ENCODE peak calls at places on chromosome 9, in eight cellular contexts. One of them, this sample, is unnamed.

GRCh38 chr9:105026451-105026850 is 98.5 kb upstream of the ABCA1 start:
- DNase-seq in activated T-cell treated with anti-CD3 and anti-CD28 coated beads, Interleukin-2, amount 50 U/mL, for 72 hours: no peak
- DNase-seq in right lobe of liver: no peak
- DNase-seq in aorta: no peak
- DNase-seq in lung microvascular endothelial cell: no peak
- DNase-seq in transverse colon: no peak
- DNase-seq in activated CD4-positive, alpha-beta T cell treated with anti-CD3 and anti-CD28 coated beads, Interleukin-2, amount 50 U/mL, for 4 hours: no peak
- DNase-seq in tibial nerve: no peak
- DNase-seq in this sample: no peak

GRCh38 chr9:93261281-93261680 is 77.3 kb downstream of the WNK2 start:
- DNase-seq in activated T-cell treated with anti-CD3 and anti-CD28 coated beads, Interleukin-2, amount 50 U/mL, for 72 hours: no peak
- DNase-seq in right lobe of liver: no peak
- DNase-seq in aorta: peak
- DNase-seq in lung microvascular endothelial cell: no peak
- DNase-seq in transverse colon: no peak
- DNase-seq in activated CD4-positive, alpha-beta T cell treated with anti-CD3 and anti-CD28 coated beads, Interleukin-2, amount 50 U/mL, for 4 hours: no peak
- DNase-seq in tibial nerve: no peak
- DNase-seq in this sample: no peak

GRCh38 chr9:87267251-87267679 is 230.4 kb upstream of the DAPK1 start:
- DNase-seq in activated T-cell treated with anti-CD3 and anti-CD28 coated beads, Interleukin-2, amount 50 U/mL, for 72 hours: no peak
- DNase-seq in right lobe of liver: no peak
- DNase-seq in aorta: no peak
- DNase-seq in lung microvascular endothelial cell: no peak
- DNase-seq in transverse colon: no peak
- DNase-seq in activated CD4-positive, alpha-beta T cell treated with anti-CD3 and anti-CD28 coated beads, Interleukin-2, amount 50 U/mL, for 4 hours: no peak
- DNase-seq in tibial nerve: no peak
- DNase-seq in this sample: peak

GRCh38 chr9:109499061-109499630 is 1.0 kb upstream of the PTPN3 start:
- DNase-seq in activated T-cell treated with anti-CD3 and anti-CD28 coated beads, Interleukin-2, amount 50 U/mL, for 72 hours: no peak
- DNase-seq in right lobe of liver: no peak
- DNase-seq in aorta: no peak
- DNase-seq in lung microvascular endothelial cell: no peak
- DNase-seq in transverse colon: no peak
- DNase-seq in activated CD4-positive, alpha-beta T cell treated with anti-CD3 and anti-CD28 coated beads, Interleukin-2, amount 50 U/mL, for 4 hours: no peak
- DNase-seq in tibial nerve: no peak
- DNase-seq in this sample: no peak

GRCh38 chr9:79685576-79685975 is 113.8 kb downstream of the TLE4 start:
- DNase-seq in activated T-cell treated with anti-CD3 and anti-CD28 coated beads, Interleukin-2, amount 50 U/mL, for 72 hours: no peak
- DNase-seq in right lobe of liver: no peak
- DNase-seq in aorta: no peak
- DNase-seq in lung microvascular endothelial cell: no peak
- DNase-seq in transverse colon: no peak
- DNase-seq in activated CD4-positive, alpha-beta T cell treated with anti-CD3 and anti-CD28 coated beads, Interleukin-2, amount 50 U/mL, for 4 hours: no peak
- DNase-seq in tibial nerve: no peak
- DNase-seq in this sample: no peak

GRCh38 chr9:21357479-21358290 is 7.0 kb upstream of the IFNA6 start:
- DNase-seq in activated T-cell treated with anti-CD3 and anti-CD28 coated beads, Interleukin-2, amount 50 U/mL, for 72 hours: peak
- DNase-seq in right lobe of liver: no peak
- DNase-seq in aorta: no peak
- DNase-seq in lung microvascular endothelial cell: no peak
- DNase-seq in transverse colon: no peak
- DNase-seq in activated CD4-positive, alpha-beta T cell treated with anti-CD3 and anti-CD28 coated beads, Interleukin-2, amount 50 U/mL, for 4 hours: no peak
- DNase-seq in tibial nerve: no peak
- DNase-seq in this sample: no peak

GRCh38 chr9:36597412-36598178 is 24.9 kb downstream of the MELK start:
- DNase-seq in activated T-cell treated with anti-CD3 and anti-CD28 coated beads, Interleukin-2, amount 50 U/mL, for 72 hours: no peak
- DNase-seq in right lobe of liver: no peak
- DNase-seq in aorta: no peak
- DNase-seq in lung microvascular endothelial cell: peak
- DNase-seq in transverse colon: no peak
- DNase-seq in activated CD4-positive, alpha-beta T cell treated with anti-CD3 and anti-CD28 coated beads, Interleukin-2, amount 50 U/mL, for 4 hours: no peak
- DNase-seq in tibial nerve: no peak
- DNase-seq in this sample: no peak

GRCh38 chr9:123948290-123948689 is 18.4 kb upstream of the DENND1A start:
- DNase-seq in activated T-cell treated with anti-CD3 and anti-CD28 coated beads, Interleukin-2, amount 50 U/mL, for 72 hours: no peak
- DNase-seq in right lobe of liver: no peak
- DNase-seq in aorta: no peak
- DNase-seq in lung microvascular endothelial cell: no peak
- DNase-seq in transverse colon: no peak
- DNase-seq in activated CD4-positive, alpha-beta T cell treated with anti-CD3 and anti-CD28 coated beads, Interleukin-2, amount 50 U/mL, for 4 hours: no peak
- DNase-seq in tibial nerve: no peak
- DNase-seq in this sample: no peak

GRCh38 chr9:136970361-136970760 is 6.9 kb upstream of the PTGDS start:
- DNase-seq in activated T-cell treated with anti-CD3 and anti-CD28 coated beads, Interleukin-2, amount 50 U/mL, for 72 hours: no peak
- DNase-seq in right lobe of liver: no peak
- DNase-seq in aorta: no peak
- DNase-seq in lung microvascular endothelial cell: no peak
- DNase-seq in transverse colon: no peak
- DNase-seq in activated CD4-positive, alpha-beta T cell treated with anti-CD3 and anti-CD28 coated beads, Interleukin-2, amount 50 U/mL, for 4 hours: no peak
- DNase-seq in tibial nerve: no peak
- DNase-seq in this sample: no peak

GRCh38 chr9:19102181-19102630 is 498 bp downstream of the HAUS6 start:
- DNase-seq in activated T-cell treated with anti-CD3 and anti-CD28 coated beads, Interleukin-2, amount 50 U/mL, for 72 hours: no peak
- DNase-seq in right lobe of liver: peak
- DNase-seq in aorta: no peak
- DNase-seq in lung microvascular endothelial cell: peak
- DNase-seq in transverse colon: peak
- DNase-seq in activated CD4-positive, alpha-beta T cell treated with anti-CD3 and anti-CD28 coated beads, Interleukin-2, amount 50 U/mL, for 4 hours: peak
- DNase-seq in tibial nerve: no peak
- DNase-seq in this sample: peak

GRCh38 chr9:134186471-134187109 is 22.2 kb upstream of the RNU6ATAC start:
- DNase-seq in activated T-cell treated with anti-CD3 and anti-CD28 coated beads, Interleukin-2, amount 50 U/mL, for 72 hours: no peak
- DNase-seq in right lobe of liver: peak
- DNase-seq in aorta: peak
- DNase-seq in lung microvascular endothelial cell: no peak
- DNase-seq in transverse colon: peak
- DNase-seq in activated CD4-positive, alpha-beta T cell treated with anti-CD3 and anti-CD28 coated beads, Interleukin-2, amount 50 U/mL, for 4 hours: no peak
- DNase-seq in tibial nerve: peak
- DNase-seq in this sample: no peak

GRCh38 chr9:131190191-131190590 is 64.8 kb downstream of the NUP214 start:
- DNase-seq in activated T-cell treated with anti-CD3 and anti-CD28 coated beads, Interleukin-2, amount 50 U/mL, for 72 hours: no peak
- DNase-seq in right lobe of liver: no peak
- DNase-seq in aorta: no peak
- DNase-seq in lung microvascular endothelial cell: no peak
- DNase-seq in transverse colon: no peak
- DNase-seq in activated CD4-positive, alpha-beta T cell treated with anti-CD3 and anti-CD28 coated beads, Interleukin-2, amount 50 U/mL, for 4 hours: no peak
- DNase-seq in tibial nerve: no peak
- DNase-seq in this sample: no peak

GRCh38 chr9:16385590-16386578 is 484.6 kb downstream of the BNC2 start:
- DNase-seq in activated T-cell treated with anti-CD3 and anti-CD28 coated beads, Interleukin-2, amount 50 U/mL, for 72 hours: no peak
- DNase-seq in right lobe of liver: no peak
- DNase-seq in aorta: no peak
- DNase-seq in lung microvascular endothelial cell: peak
- DNase-seq in transverse colon: no peak
- DNase-seq in activated CD4-positive, alpha-beta T cell treated with anti-CD3 and anti-CD28 coated beads, Interleukin-2, amount 50 U/mL, for 4 hours: no peak
- DNase-seq in tibial nerve: no peak
- DNase-seq in this sample: no peak

GRCh38 chr9:112556497-112557085 is 70.0 kb downstream of the KIAA1958 start:
- DNase-seq in activated T-cell treated with anti-CD3 and anti-CD28 coated beads, Interleukin-2, amount 50 U/mL, for 72 hours: no peak
- DNase-seq in right lobe of liver: no peak
- DNase-seq in aorta: no peak
- DNase-seq in lung microvascular endothelial cell: no peak
- DNase-seq in transverse colon: no peak
- DNase-seq in activated CD4-positive, alpha-beta T cell treated with anti-CD3 and anti-CD28 coated beads, Interleukin-2, amount 50 U/mL, for 4 hours: no peak
- DNase-seq in tibial nerve: no peak
- DNase-seq in this sample: no peak

GRCh38 chr9:34664281-34665108 is 2.0 kb upstream of the CCL27 start:
- DNase-seq in activated T-cell treated with anti-CD3 and anti-CD28 coated beads, Interleukin-2, amount 50 U/mL, for 72 hours: peak
- DNase-seq in right lobe of liver: peak
- DNase-seq in aorta: peak
- DNase-seq in lung microvascular endothelial cell: peak
- DNase-seq in transverse colon: peak
- DNase-seq in activated CD4-positive, alpha-beta T cell treated with anti-CD3 and anti-CD28 coated beads, Interleukin-2, amount 50 U/mL, for 4 hours: peak
- DNase-seq in tibial nerve: peak
- DNase-seq in this sample: peak

GRCh38 chr9:573551-574410 is 267.7 kb upstream of the DMRT1 start:
- DNase-seq in activated T-cell treated with anti-CD3 and anti-CD28 coated beads, Interleukin-2, amount 50 U/mL, for 72 hours: no peak
- DNase-seq in right lobe of liver: no peak
- DNase-seq in aorta: no peak
- DNase-seq in lung microvascular endothelial cell: no peak
- DNase-seq in transverse colon: no peak
- DNase-seq in activated CD4-positive, alpha-beta T cell treated with anti-CD3 and anti-CD28 coated beads, Interleukin-2, amount 50 U/mL, for 4 hours: no peak
- DNase-seq in tibial nerve: no peak
- DNase-seq in this sample: no peak

GRCh38 chr9:126423022-126423708 is 96.5 kb downstream of the MVB12B start:
- DNase-seq in activated T-cell treated with anti-CD3 and anti-CD28 coated beads, Interleukin-2, amount 50 U/mL, for 72 hours: no peak
- DNase-seq in right lobe of liver: no peak
- DNase-seq in aorta: peak
- DNase-seq in lung microvascular endothelial cell: no peak
- DNase-seq in transverse colon: no peak
- DNase-seq in activated CD4-positive, alpha-beta T cell treated with anti-CD3 and anti-CD28 coated beads, Interleukin-2, amount 50 U/mL, for 4 hours: no peak
- DNase-seq in tibial nerve: no peak
- DNase-seq in this sample: no peak